ENCODE peak calls at places on chromosomes 2 and 18, in five cellular contexts. L, B, G, V and S are unnamed samples.

GRCh38 chr2:119430023-119430498 is 1.6 kb upstream of the TMEM37 start:
- DNase-seq in L (no peak), B (no peak), G (no peak), V (no peak), S (no peak)

GRCh38 chr18:38427234-38427633 is 861.6 kb upstream of the CELF4 start:
- DNase-seq in L (peak; percentile 12), B (no peak), G (peak; percentile 15), V (no peak), S (no peak)

GRCh38 chr2:20604957-20605381 is 45.9 kb downstream of the HS1BP3 start:
- DNase-seq in L (no peak), B (no peak), G (no peak), V (peak; percentile 35), S (no peak)

GRCh38 chr18:28960146-28960545 is 783.2 kb upstream of the CDH2 start:
- DNase-seq in L (no peak), B (no peak), G (no peak), V (peak; percentile 59), S (no peak)

GRCh38 chr2:241034490-241035141 is 36.2 kb downstream of the SNED1 start:
- DNase-seq in L (no peak), B (no peak), G (no peak), V (no peak), S (no peak)

GRCh38 chr2:44358498-44358897 is 2.8 kb downstream of the PREPL start:
- DNase-seq in L (no peak), B (no peak), G (no peak), V (peak; percentile 95), S (peak; percentile 61)

GRCh38 chr2:45170976-45171514 is 161.8 kb upstream of the SIX2 start:
- DNase-seq in L (no peak), B (no peak), G (no peak), V (peak; percentile 63), S (no peak)

GRCh38 chr18:36718705-36719328 is 110.0 kb downstream of the TPGS2 start:
- DNase-seq in L (no peak), B (no peak), G (no peak), V (no peak), S (no peak)

GRCh38 chr2:223532712-223533111 is 69.4 kb downstream of the SCG2 start:
- DNase-seq in L (no peak), B (no peak), G (no peak), V (no peak), S (no peak)

GRCh38 chr2:80019571-80019970 is 285.0 kb downstream of the LRRTM1 start:
- DNase-seq in L (peak; percentile 25), B (no peak), G (peak; percentile 12), V (no peak), S (no peak)

DNA sequence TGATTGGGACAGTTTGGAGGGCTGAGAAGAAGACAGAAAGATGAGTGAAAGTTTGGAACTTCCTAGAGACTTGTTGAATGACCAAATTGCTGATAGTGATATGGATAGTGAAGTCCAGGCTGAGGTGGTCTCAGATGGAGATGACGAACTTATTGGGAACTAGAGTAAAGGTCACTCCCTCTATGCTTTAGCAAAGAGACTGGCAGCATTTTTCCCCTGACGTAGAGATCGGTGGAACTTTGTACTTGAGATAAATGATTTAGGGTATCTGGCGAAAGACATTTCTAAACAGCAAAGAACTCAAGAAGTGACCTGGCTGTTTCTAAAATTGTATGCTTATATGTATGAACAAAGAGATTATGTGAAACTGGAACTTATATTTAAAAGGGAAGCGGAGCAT is 221.2 kb upstream of the KCNJ3 start:
- DNase-seq in L (no peak), B (no peak), G (no peak), V (no peak), S (no peak)
- H3K9ac ChIP-seq in L (no peak overlapping the region), B (no peak overlapping the region), G (no peak overlapping the region), V (no peak overlapping the region), S (no peak overlapping the region)

GRCh38 chr2:86298411-86299390 is 38.7 kb downstream of the REEP1 start:
- DNase-seq in L (peak; percentile 55), B (no peak), G (peak; percentile 30), V (peak; percentile 16), S (no peak)
- TF ChIP-seq CTCF in L (peak; percentile 45), B (peak; percentile 30), G (peak; percentile 16), V (peak; percentile 40), S (no peak)

GRCh38 chr2:221552282-221552681 is 19.8 kb downstream of the EPHA4 start:
- DNase-seq in L (no peak), B (no peak), G (no peak), V (no peak), S (no peak)
- TF ChIP-seq EZH2phosphoT487 in L (no peak), B (no peak), G (no peak), V (no peak), S (no peak)

GRCh38 chr2:54632733-54633692 is 90.4 kb upstream of the EML6 start:
- DNase-seq in L (no peak), B (no peak), G (no peak), V (no peak), S (no peak)
- H3K9ac ChIP-seq in L (no peak overlapping the region), B (no peak overlapping the region), G (no peak overlapping the region), V (no peak overlapping the region), S (peak overlapping the region; percentile 45)

DNA sequence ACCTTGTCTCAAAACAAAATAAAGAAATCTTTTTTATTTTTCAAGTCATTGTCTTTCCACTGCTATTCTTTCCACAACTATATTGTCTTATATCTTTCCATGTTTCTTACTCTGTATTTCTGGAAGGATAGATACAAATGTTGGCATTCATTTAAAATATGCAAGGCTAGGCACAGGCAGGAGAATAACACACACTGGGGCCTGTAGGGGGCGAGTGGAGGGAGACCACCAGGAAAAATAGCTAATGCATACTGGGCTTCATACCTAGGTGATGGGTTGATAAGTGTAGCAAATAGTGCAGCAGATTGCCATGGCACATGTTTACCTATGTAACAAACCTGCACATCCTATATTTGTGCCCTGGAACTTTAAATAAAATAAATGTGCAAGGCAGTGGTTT is 9.6 kb downstream of the MRPL30 start:
- DNase-seq in L (no peak), B (no peak), G (no peak), V (no peak), S (no peak)
- TF ChIP-seq CTCF in L (peak; percentile 24), B (no peak), G (peak; percentile 33), V (peak; percentile 33), S (no peak)